ENCODE peak calls at places on chromosomes 12 and 14, in seven cellular contexts. I is CD8-positive, alpha-beta T cell; G is heart left ventricle; F is astrocyte of the cerebellum; P is foreskin fibroblast; H is AG04450; Q is WERI-Rb-1. V is an unnamed sample.
A peak's percentile ranks its signal among the peaks of the same experiment; 100 is the strongest.

GRCh38 chr12:40405419-40405818 is 180.6 kb downstream of the LRRK2 start:
- DNase-seq in I (no peak), G (no peak), F (no peak), P (no peak), H (no peak), Q (no peak), V (no peak)

GRCh38 chr14:55609681-55610080 is 29.7 kb downstream of the KTN1 start:
- DNase-seq in I (no peak), G (no peak), F (peak; percentile 57), P (peak; percentile 74), H (no peak), Q (no peak), V (peak; percentile 35)

GRCh38 chr12:114682920-114683708 is 861 bp downstream of the TBX3 start:
- DNase-seq in I (no peak), G (peak; percentile 64), F (no peak), P (peak; percentile 25), H (no peak), Q (peak; percentile 27), V (no peak)

GRCh38 chr12:7162691-7163114 is 26.8 kb upstream of the PEX5 start:
- DNase-seq in I (no peak), G (no peak), F (no peak), P (peak; percentile 46), H (no peak), Q (peak; percentile 77), V (no peak)

GRCh38 chr14:54683882-54684794 is 117.2 kb downstream of the SAMD4A start:
- DNase-seq in I (no peak), G (peak; percentile 48), F (peak; percentile 53), P (peak; percentile 93), H (peak; percentile 33), Q (no peak), V (peak; percentile 90)

GRCh38 chr12:120090211-120090610 is 26.3 kb downstream of the RAB35 start:
- DNase-seq in I (no peak), G (peak; percentile 8), F (no peak), P (no peak), H (no peak), Q (no peak), V (no peak)

GRCh38 chr14:103905861-103906456 is 22.3 kb upstream of the TDRD9 start:
- DNase-seq in I (no peak), G (no peak), F (no peak), P (no peak), H (no peak), Q (no peak), V (no peak)

GRCh38 chr14:102078840-102079699 is 7.8 kb downstream of the HSP90AA1 start:
- DNase-seq in I (no peak), G (no peak), F (no peak), P (no peak), H (no peak), Q (no peak), V (no peak)

GRCh38 chr12:76329163-76329562 is 19.1 kb downstream of the BBS10 start:
- DNase-seq in I (no peak), G (no peak), F (no peak), P (peak; percentile 93), H (no peak), Q (no peak), V (peak; percentile 80)

GRCh38 chr12:113050808-113051207 is 5.7 kb upstream of the DTX1 start:
- DNase-seq in I (no peak), G (no peak), F (no peak), P (no peak), H (no peak), Q (no peak), V (no peak)

GRCh38 chr14:68016243-68016914 is 196.8 kb downstream of the RAD51B start:
- DNase-seq in I (no peak), G (no peak), F (peak; percentile 32), P (peak; percentile 32), H (no peak), Q (no peak), V (peak; percentile 35)

GRCh38 chr12:109927622-109928021 is 27.5 kb downstream of the TCHP start:
- DNase-seq in I (no peak), G (no peak), F (no peak), P (peak; percentile 62), H (no peak), Q (peak; percentile 46), V (peak; percentile 53)

GRCh38 chr14:32627545-32628298 is 298.6 kb downstream of the AKAP6 start:
- DNase-seq in I (no peak), G (no peak), F (no peak), P (no peak), H (no peak), Q (no peak), V (no peak)

GRCh38 chr14:93538411-93538810 is 107.7 kb downstream of the UNC79 start:
- DNase-seq in I (no peak), G (no peak), F (no peak), P (no peak), H (no peak), Q (peak; percentile 59), V (peak; percentile 28)

GRCh38 chr12:58920102-58920955 is at the start of gene LRIG3:
- DNase-seq in I (no peak), G (peak; percentile 93), F (peak; percentile 82), P (peak; percentile 96), H (peak; percentile 76), Q (peak; percentile 84), V (peak; percentile 86)
- H3K4me3 ChIP-seq in I (no peak within 1 kb of the TSS), G (peak within 1 kb of the TSS; percentile 86), F (peak within 1 kb of the TSS; percentile 71), P (peak within 1 kb of the TSS; percentile 69), H (peak within 1 kb of the TSS; percentile 75), Q (peak within 1 kb of the TSS; percentile 82), V (peak within 1 kb of the TSS; percentile 83)

GRCh38 chr12:96399919-96400630 is at the start of gene CDK17:
- DNase-seq in I (peak; percentile 82), G (peak; percentile 90), F (peak; percentile 69), P (peak; percentile 92), H (peak; percentile 69), Q (peak; percentile 77), V (peak; percentile 80)

GRCh38 chr12:96402061-96402460 is 1.8 kb upstream of the CDK17 start:
- DNase-seq in I (no peak), G (no peak), F (no peak), P (no peak), H (no peak), Q (no peak), V (no peak)

GRCh38 chr12:96400631-96401060 is 407 bp upstream of the CDK17 start:
- DNase-seq in I (no peak), G (no peak), F (no peak), P (no peak), H (no peak), Q (no peak), V (peak; percentile 44)

GRCh38 chr12:96399081-96399918 is 939 bp downstream of the CDK17 start:
- DNase-seq in I (peak; percentile 48), G (peak; percentile 83), F (no peak), P (peak; percentile 85), H (no peak), Q (peak; percentile 74), V (peak; percentile 75)

DNA sequence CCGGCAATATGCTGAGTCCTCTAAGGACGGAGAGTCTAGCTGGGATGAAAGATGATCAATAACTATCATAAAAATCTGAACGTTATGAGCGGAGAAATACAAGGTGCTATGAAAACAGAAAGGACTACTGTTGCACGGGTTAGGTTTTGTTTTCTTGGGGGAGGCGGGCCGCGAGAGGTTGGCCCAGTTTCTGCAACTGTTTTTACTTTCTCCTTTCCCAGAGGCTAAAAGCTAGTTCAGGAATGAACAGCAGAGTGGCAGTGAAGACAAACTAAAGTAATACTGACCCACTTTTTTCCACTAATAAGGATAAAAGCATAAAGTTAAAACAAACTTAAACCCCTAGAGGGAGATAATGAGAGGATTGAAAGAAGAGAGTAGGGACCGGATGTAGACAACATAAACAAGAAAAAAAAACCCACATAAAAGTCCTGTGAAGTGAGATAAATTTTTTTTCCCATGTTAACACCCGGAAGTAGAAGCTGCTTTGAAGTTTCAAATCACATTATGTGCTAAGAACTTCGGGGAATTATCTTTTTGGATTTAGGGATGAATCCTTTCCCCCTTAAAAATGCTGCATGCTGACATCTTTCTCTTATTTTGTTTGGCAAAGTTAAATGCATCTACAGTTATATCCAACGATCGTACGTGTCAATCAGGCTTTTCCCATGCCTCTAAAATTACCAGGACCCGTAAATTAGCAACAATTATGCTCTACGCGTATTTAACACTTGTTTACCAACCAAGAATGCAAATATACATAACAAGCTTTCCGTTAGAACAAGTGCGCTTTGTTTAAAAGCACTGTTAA is 1.0 kb upstream of the CDK17 start:
- DNase-seq in I (no peak), G (no peak), F (peak; percentile 71), P (peak; percentile 83), H (peak; percentile 61), Q (no peak), V (peak; percentile 89)
- TF ChIP-seq CTCF in I (peak; percentile 78), G (peak; percentile 37), F (peak; percentile 36), P (peak; percentile 47), H (peak; percentile 60), Q (no peak), V (peak; percentile 51)

DNA sequence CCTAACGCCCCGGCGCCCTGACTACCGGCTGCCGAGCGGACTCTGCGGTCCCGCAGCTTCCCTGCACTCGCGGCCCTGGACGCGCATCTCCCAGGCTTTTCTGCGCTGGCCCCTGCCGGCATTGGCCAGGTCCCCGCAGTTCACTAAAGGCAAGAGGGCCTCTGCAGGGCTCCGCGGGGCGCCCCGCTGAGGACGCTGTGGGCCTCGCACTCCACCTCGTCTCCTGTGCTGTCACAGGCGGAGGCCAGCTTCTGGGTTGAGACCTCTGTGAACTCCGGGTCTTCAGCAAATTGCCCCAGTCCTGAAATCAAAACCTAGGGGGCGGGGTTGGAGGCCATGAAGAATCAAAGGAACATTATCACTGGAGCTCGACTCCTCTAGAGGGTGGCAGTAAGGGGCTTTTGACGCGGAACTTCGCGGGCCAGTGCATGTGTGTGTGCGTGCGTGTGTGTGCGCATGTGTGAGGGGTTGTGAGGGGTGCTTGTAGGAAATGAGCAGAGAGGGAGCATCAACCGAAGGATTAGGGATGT is 68.5 kb upstream of the CAPRIN2 start:
- DNase-seq in I (no peak), G (peak; percentile 69), F (no peak), P (no peak), H (no peak), Q (no peak), V (peak; percentile 32)
- H3K4me3 ChIP-seq in I (peak overlapping the region; percentile 64), G (peak overlapping the region; percentile 48), F (no peak overlapping the region), P (peak overlapping the region; percentile 47), H (peak overlapping the region; percentile 55), Q (no peak overlapping the region), V (peak overlapping the region; percentile 22)

GRCh38 chr12:52404951-52405350 is 1.2 kb downstream of the KRT82 start:
- DNase-seq in I (no peak), G (no peak), F (no peak), P (no peak), H (no peak), Q (no peak), V (no peak)

GRCh38 chr12:52403561-52403960 is 2.6 kb downstream of the KRT82 start:
- DNase-seq in I (no peak), G (no peak), F (no peak), P (no peak), H (no peak), Q (no peak), V (no peak)

GRCh38 chr12:52405922-52406385 is at the start of gene KRT82:
- DNase-seq in I (no peak), G (no peak), F (no peak), P (no peak), H (no peak), Q (no peak), V (no peak)

GRCh38 chr12:52411806-52412205 is 5.7 kb upstream of the KRT82 start:
- DNase-seq in I (no peak), G (no peak), F (no peak), P (no peak), H (no peak), Q (no peak), V (no peak)

DNA sequence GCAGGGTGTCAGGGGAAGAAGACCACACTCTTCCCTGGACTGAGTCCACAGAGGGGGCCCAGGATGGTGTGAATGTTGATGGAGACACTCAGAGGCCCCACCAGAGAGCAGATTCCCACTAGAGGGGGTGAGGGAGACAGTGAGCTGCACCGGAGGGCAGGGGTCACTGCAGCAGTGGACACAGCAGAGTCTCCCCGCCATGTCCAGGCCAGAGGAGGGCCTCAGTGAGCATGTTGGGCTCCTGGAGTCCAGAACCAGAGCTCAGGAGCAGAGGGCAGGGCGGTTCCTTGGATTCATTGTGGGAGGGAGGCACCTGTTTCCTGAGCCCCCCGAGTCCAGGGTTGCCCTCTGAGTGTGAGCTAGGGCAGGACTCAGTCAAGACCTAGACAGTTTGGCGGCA is 1.8 kb upstream of the KRT82 start:
- DNase-seq in I (no peak), G (no peak), F (no peak), P (no peak), H (no peak), Q (no peak), V (no peak)
- TF ChIP-seq CTCF in I (no peak), G (no peak), F (no peak), P (no peak), H (no peak), Q (no peak), V (peak; percentile 8)

V was measured in fibroblast of mammary gland.